ENCODE peak calls at places on chromosomes 4 and X, in six cellular contexts. U, K, W, Y, R and V are unnamed samples.

GRCh38 chr4:37453004-37453360 is 208.4 kb downstream of the NWD2 start:
- DNase-seq in U (no peak), K (peak), W (peak), Y (peak), R (peak), V (peak)

GRCh38 chrX:129612396-129612795 is 42.4 kb downstream of the APLN start:
- DNase-seq in U (no peak), K (no peak), W (no peak), Y (no peak), R (no peak), V (no peak)

GRCh38 chr4:153242848-153243324 is 38.6 kb downstream of the TRIM2 start:
- DNase-seq in U (no peak), K (no peak), W (no peak), Y (no peak), R (no peak), V (no peak)

GRCh38 chr4:32226201-32226600 is 1506.0 kb downstream of the PCDH7 start:
- DNase-seq in U (no peak), K (no peak), W (no peak), Y (no peak), R (peak), V (no peak)

GRCh38 chrX:72396117-72396516 is 90.4 kb upstream of the CITED1 start:
- DNase-seq in U (no peak), K (no peak), W (no peak), Y (no peak), R (no peak), V (no peak)

GRCh38 chrX:23884427-23885024 is 23.2 kb downstream of the APOO start:
- DNase-seq in U (no peak), K (no peak), W (no peak), Y (no peak), R (peak), V (no peak)

GRCh38 chr4:23835814-23836478 is 53.9 kb downstream of the PPARGC1A start:
- DNase-seq in U (no peak), K (no peak), W (no peak), Y (no peak), R (no peak), V (no peak)

GRCh38 chr4:140152760-140153418 is 1.1 kb downstream of the MAML3 start:
- DNase-seq in U (peak), K (peak), W (peak), Y (peak), R (peak), V (peak)

GRCh38 chr4:79390890-79391289 is 17.1 kb downstream of the GK2 start:
- DNase-seq in U (no peak), K (no peak), W (no peak), Y (no peak), R (no peak), V (no peak)

GRCh38 chr4:165813606-165814005 is 59.4 kb upstream of the TLL1 start:
- DNase-seq in U (no peak), K (no peak), W (no peak), Y (no peak), R (no peak), V (no peak)

GRCh38 chrX:129759576-129760061 is 20.1 kb upstream of the SASH3 start:
- DNase-seq in U (no peak), K (peak), W (peak), Y (no peak), R (peak), V (no peak)

GRCh38 chr4:93767917-93768316 is 60.6 kb upstream of the ATOH1 start:
- DNase-seq in U (no peak), K (no peak), W (no peak), Y (no peak), R (no peak), V (no peak)

GRCh38 chrX:100812216-100813158 is 7.7 kb upstream of the CSTF2 start:
- DNase-seq in U (no peak), K (no peak), W (no peak), Y (no peak), R (no peak), V (no peak)

GRCh38 chrX:33970028-33970932 is 161.8 kb downstream of the FAM47A start:
- DNase-seq in U (no peak), K (no peak), W (no peak), Y (no peak), R (no peak), V (no peak)

GRCh38 chr4:78370625-78371372 is 180.8 kb upstream of the ANXA3 start:
- DNase-seq in U (no peak), K (no peak), W (no peak), Y (no peak), R (no peak), V (no peak)

GRCh38 chrX:134431894-134432293 is 28.1 kb upstream of the HPRT1 start:
- DNase-seq in U (no peak), K (no peak), W (no peak), Y (no peak), R (peak), V (no peak)

GRCh38 chr4:8699479-8700145 is 107.0 kb downstream of the CPZ start:
- DNase-seq in U (peak), K (peak), W (no peak), Y (no peak), R (no peak), V (no peak)

GRCh38 chrX:151019837-151020236 is 36.7 kb downstream of the HMGB3 start:
- DNase-seq in U (no peak), K (no peak), W (no peak), Y (no peak), R (peak), V (no peak)

GRCh38 chrX:2501246-2502102 is 698 bp upstream of the DHRSX start:
- DNase-seq in U (peak), K (peak), W (no peak), Y (no peak), R (no peak), V (no peak)

GRCh38 chr4:185700048-185700447 is 111.9 kb downstream of the SORBS2 start:
- DNase-seq in U (no peak), K (no peak), W (no peak), Y (peak), R (no peak), V (no peak)

GRCh38 chr4:76153356-76153755 is 5.2 kb upstream of the NUP54 start:
- DNase-seq in U (no peak), K (no peak), W (no peak), Y (no peak), R (no peak), V (no peak)

GRCh38 chr4:69054578-69055200 is 41.6 kb upstream of the UGT2B7 start:
- DNase-seq in U (no peak), K (no peak), W (no peak), Y (no peak), R (peak), V (no peak)

GRCh38 chr4:6938237-6938636 is 28.6 kb downstream of the TBC1D14 start:
- DNase-seq in U (no peak), K (no peak), W (no peak), Y (no peak), R (no peak), V (no peak)

GRCh38 chr4:8817081-8817812 is 54.4 kb downstream of the HMX1 start:
- DNase-seq in U (peak), K (peak), W (no peak), Y (no peak), R (no peak), V (peak)

GRCh38 chrX:107348990-107349389 is 100.5 kb upstream of the FRMPD3 start:
- DNase-seq in U (no peak), K (no peak), W (no peak), Y (no peak), R (no peak), V (no peak)

GRCh38 chrX:45232139-45232538 is 31.5 kb upstream of the DIPK2B start:
- DNase-seq in U (no peak), K (no peak), W (no peak), Y (no peak), R (no peak), V (no peak)

GRCh38 chr4:110275871-110276270 is 77.5 kb upstream of the ELOVL6 start:
- DNase-seq in U (no peak), K (no peak), W (no peak), Y (no peak), R (peak), V (no peak)

GRCh38 chr4:90415116-90415515 is 287.9 kb downstream of the CCSER1 start:
- DNase-seq in U (no peak), K (no peak), W (no peak), Y (no peak), R (no peak), V (no peak)

GRCh38 chr4:149793459-149793858 is 22.2 kb downstream of the IQCM start:
- DNase-seq in U (no peak), K (no peak), W (no peak), Y (no peak), R (peak), V (no peak)

GRCh38 chr4:74174941-74175340 is 17.0 kb downstream of the MTHFD2L start:
- DNase-seq in U (no peak), K (no peak), W (no peak), Y (no peak), R (no peak), V (no peak)

GRCh38 chr4:146763560-146763959 is 124.9 kb downstream of the POU4F2 start:
- DNase-seq in U (no peak), K (no peak), W (no peak), Y (no peak), R (no peak), V (no peak)

GRCh38 chr4:112765317-112765989 is 128.5 kb downstream of the LARP7 start:
- DNase-seq in U (no peak), K (no peak), W (peak), Y (peak), R (peak), V (no peak)

GRCh38 chr4:141391771-141392170 is 171.1 kb downstream of the ZNF330 start:
- DNase-seq in U (no peak), K (no peak), W (no peak), Y (no peak), R (no peak), V (no peak)

GRCh38 chr4:118967393-118967792 is 78.7 kb downstream of the SYNPO2 start:
- DNase-seq in U (no peak), K (no peak), W (no peak), Y (no peak), R (peak), V (no peak)

GRCh38 chrX:9569875-9570274 is 105.0 kb downstream of the TBL1X start:
- DNase-seq in U (no peak), K (no peak), W (no peak), Y (no peak), R (no peak), V (no peak)

GRCh38 chr4:106314960-106315359 is 1.0 kb downstream of the TBCK start:
- DNase-seq in U (no peak), K (no peak), W (no peak), Y (no peak), R (no peak), V (no peak)

GRCh38 chr4:106315968-106316772 is at the start of the genes AIMP1 and TBCK:
- DNase-seq in U (peak), K (peak), W (peak), Y (peak), R (peak), V (peak)

GRCh38 chr4:106315476-106315967 is 487 bp downstream of the TBCK start:
- DNase-seq in U (no peak), K (no peak), W (peak), Y (no peak), R (peak), V (no peak)

GRCh38 chr4:106312377-106312776 is 3.6 kb downstream of the TBCK start:
- DNase-seq in U (no peak), K (no peak), W (no peak), Y (no peak), R (peak), V (no peak)

GRCh38 chr4:106312997-106313522 is 2.9 kb downstream of the TBCK start:
- DNase-seq in U (no peak), K (no peak), W (no peak), Y (no peak), R (no peak), V (no peak)
- H3K27ac ChIP-seq in U (no peak), K (no peak), W (no peak), Y (no peak), R (peak), V (no peak)

GRCh38 chr4:99816611-99817309 is at the start of gene DAPP1:
- DNase-seq in U (no peak), K (peak), W (peak), Y (no peak), R (no peak), V (no peak)
- H3K4me3 ChIP-seq in U (no peak), K (peak), W (peak), Y (no peak), R (no peak), V (no peak)

GRCh38 chr4:183758735-183759447 is 99.8 kb downstream of the TRAPPC11 start:
- DNase-seq in U (no peak), K (no peak), W (no peak), Y (no peak), R (no peak), V (no peak)

GRCh38 chr4:183758006-183758734 is 99.1 kb downstream of the TRAPPC11 start:
- DNase-seq in U (peak), K (no peak), W (no peak), Y (no peak), R (no peak), V (no peak)

GRCh38 chr4:183757105-183757504 is 98.0 kb downstream of the TRAPPC11 start:
- DNase-seq in U (no peak), K (no peak), W (no peak), Y (no peak), R (no peak), V (no peak)

GRCh38 chr4:183763990-183764754 is 105.1 kb downstream of the TRAPPC11 start:
- DNase-seq in U (no peak), K (no peak), W (no peak), Y (no peak), R (no peak), V (no peak)

DNA sequence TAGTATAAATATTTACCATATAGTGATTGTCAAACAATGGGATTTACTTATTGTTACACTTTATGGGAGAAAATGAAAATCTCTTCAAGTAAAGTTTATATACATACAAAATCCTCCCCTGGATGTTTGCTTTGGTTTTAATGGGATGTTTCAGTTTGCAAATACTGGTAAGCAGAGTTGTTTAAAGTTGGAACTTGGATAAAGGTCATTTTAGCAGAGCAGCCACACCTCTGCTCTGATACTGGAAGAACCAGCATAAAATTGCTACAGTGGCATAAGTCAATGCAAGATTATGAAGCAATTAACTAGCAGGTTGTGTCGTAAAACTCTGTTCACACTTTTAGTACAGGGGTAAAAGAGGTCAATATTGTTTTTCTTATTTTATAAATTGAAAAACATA is 101.2 kb downstream of the TRAPPC11 start:
- DNase-seq in U (no peak), K (no peak), W (no peak), Y (no peak), R (no peak), V (no peak)
- H3K27ac ChIP-seq in U (no peak), K (no peak), W (no peak), Y (no peak), R (no peak), V (no peak)

DNA sequence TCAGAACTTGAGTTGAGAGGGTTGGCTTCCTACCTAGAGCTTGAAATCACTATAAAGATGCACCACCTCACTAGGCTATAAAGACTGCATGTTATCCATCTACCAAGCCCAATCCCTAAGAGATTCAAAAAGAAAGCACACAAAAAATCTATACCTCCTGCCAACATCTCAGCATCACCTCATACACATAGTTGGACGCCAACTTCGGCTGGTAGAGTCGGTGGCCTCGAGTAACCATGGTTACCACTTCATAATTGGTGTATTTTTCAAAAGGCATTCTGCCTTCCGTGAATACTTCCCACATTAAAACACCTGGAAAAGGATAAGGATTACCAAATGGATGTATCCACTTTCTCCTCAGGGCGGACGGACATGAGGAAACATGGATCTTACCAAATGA is 4.5 kb upstream of the TXK start:
- DNase-seq in U (no peak), K (no peak), W (no peak), Y (no peak), R (no peak), V (no peak)
- H3K4me3 ChIP-seq in U (no peak), K (no peak), W (no peak), Y (no peak), R (no peak), V (no peak)

DNA sequence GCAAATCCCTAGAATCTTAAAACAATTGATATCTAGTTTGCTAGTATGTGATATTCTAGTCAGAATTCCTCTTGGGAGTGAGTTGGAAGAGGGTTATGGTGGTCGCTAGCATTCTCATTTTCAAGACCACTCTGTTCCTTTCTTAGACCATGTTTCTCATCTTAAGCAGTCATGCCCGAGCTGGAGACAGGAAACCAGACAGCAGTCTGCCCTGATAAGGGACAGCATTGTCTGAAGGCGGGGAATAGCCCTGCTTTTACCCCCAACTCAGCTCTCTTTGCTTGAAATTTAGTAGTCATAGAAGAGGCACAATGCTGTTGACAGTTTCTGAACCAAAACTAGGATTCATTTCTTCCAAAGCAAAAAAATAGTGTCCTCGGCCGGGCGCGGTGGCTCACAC is 5.2 kb downstream of the KLF3 start:
- DNase-seq in U (no peak), K (no peak), W (no peak), Y (no peak), R (no peak), V (no peak)
- H3K27ac ChIP-seq in U (peak), K (peak), W (peak), Y (no peak), R (peak), V (no peak)

GRCh38 chr4:2798399-2799301 is 5.8 kb downstream of the SH3BP2 start:
- DNase-seq in U (peak), K (peak), W (no peak), Y (no peak), R (no peak), V (peak)

GRCh38 chr4:2797545-2798305 is 4.8 kb downstream of the SH3BP2 start:
- DNase-seq in U (no peak), K (peak), W (no peak), Y (no peak), R (no peak), V (peak)

GRCh38 chr4:2799444-2799911 is 6.6 kb downstream of the SH3BP2 start:
- DNase-seq in U (peak), K (no peak), W (no peak), Y (no peak), R (no peak), V (peak)

GRCh38 chr4:2800691-2801596 is 8.1 kb downstream of the SH3BP2 start:
- DNase-seq in U (peak), K (peak), W (no peak), Y (peak), R (peak), V (peak)

DNA sequence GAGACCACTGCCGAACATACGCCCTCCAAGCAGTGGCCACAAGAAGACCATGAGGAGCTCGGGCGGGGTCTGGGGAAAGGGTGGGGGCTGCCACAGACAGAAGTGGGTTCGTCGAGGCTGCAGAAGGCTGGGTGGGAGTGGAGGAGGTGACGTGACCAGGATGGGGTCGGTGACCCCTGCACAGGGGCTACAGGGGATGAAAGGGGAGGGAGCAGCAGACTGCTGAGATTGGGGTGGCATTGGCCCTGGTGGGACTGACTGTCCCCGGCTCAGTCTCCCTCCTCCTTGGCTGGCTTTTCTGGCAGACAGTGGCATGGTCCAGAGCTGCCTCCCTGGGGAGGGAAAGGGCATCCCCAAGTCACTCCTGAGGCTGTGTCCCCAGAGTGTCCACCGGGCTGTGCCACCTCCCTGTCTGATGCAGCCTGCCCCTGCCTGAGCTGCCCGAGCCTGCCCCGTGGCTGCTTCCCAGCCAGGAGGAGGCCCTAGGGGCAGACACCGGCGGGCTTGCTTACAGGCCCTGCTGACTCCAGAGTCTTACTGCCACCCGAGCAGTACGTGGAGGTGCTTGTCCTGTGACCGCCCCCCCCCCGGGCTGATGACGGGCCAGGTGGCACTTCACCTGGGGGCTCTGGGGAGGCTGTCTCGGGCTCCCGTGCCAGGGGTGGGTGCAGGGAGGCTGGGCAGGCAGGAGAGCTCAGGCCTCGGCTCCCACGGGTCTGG is 7.2 kb downstream of the SH3BP2 start:
- DNase-seq in U (peak), K (no peak), W (no peak), Y (no peak), R (no peak), V (peak)
- H3K4me3 ChIP-seq in U (no peak), K (peak), W (no peak), Y (no peak), R (no peak), V (no peak)

GRCh38 chr4:4857001-4857808 is 2.3 kb upstream of the MSX1 start:
- DNase-seq in U (peak), K (no peak), W (no peak), Y (no peak), R (no peak), V (no peak)
- H3K27ac ChIP-seq in U (no peak), K (no peak), W (no peak), Y (no peak), R (no peak), V (no peak)

DNA sequence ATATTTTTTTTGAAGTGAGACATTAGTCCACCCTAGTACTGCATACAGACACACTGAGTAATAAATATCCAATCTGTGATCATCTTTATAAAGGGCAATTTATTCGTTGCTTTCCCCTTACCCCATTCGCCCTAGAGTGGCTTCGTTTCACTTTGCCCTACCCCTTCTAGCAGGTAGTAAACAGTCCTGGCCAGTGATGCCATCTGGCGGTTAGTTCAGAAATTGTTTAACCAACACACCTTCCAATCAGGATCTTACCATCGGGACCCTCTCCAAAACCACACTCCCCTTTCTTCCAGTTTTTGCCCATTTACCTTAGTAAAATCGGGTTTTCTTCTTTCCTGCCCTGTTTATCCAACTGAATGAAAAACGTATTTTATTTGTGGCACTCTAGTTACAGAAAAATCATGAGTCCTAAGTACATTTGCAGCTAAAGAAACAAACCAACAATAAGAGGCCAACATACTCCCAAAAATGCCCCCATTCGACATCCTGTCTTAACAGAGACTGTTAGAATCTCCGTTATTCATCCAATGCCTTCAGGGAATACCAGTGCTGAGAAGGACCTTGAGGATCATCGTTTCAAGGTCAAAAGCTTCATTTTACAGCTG is 2.2 kb downstream of the PPA2 start:
- DNase-seq in U (no peak), K (peak), W (peak), Y (peak), R (peak), V (peak)
- H3K4me3 ChIP-seq in U (peak), K (peak), W (peak), Y (peak), R (no peak), V (peak)